ENCODE peak calls at places on chromosome 6, in six cellular contexts. D, V, M, W, O and S are unnamed samples.
A peak's percentile ranks its signal among the peaks of the same experiment; 100 is the strongest.

GRCh38 chr6:53244532-53244931 is 95.9 kb upstream of the GCM1 start:
- DNase-seq in D (no peak), V (no peak), M (no peak), W (no peak), O (no peak), S (no peak)

GRCh38 chr6:112384511-112384910 is 37.4 kb downstream of the RFPL4B start:
- DNase-seq in D (no peak), V (no peak), M (no peak), W (no peak), O (no peak), S (no peak)

GRCh38 chr6:143802833-143803565 is 40.1 kb upstream of the LTV1 start:
- DNase-seq in D (no peak), V (peak; percentile 32), M (no peak), W (no peak), O (no peak), S (no peak)

GRCh38 chr6:135044639-135045038 is 10.0 kb downstream of the HBS1L start:
- DNase-seq in D (no peak), V (no peak), M (no peak), W (no peak), O (no peak), S (no peak)

GRCh38 chr6:170111141-170111664 is 179.7 kb downstream of the DLL1 start:
- DNase-seq in D (no peak), V (no peak), M (no peak), W (no peak), O (no peak), S (no peak)

GRCh38 chr6:26354162-26354561 is 10.8 kb upstream of the BTN3A2 start:
- DNase-seq in D (no peak), V (no peak), M (no peak), W (no peak), O (no peak), S (no peak)

GRCh38 chr6:10633216-10633615 is 61.2 kb downstream of the C6orf52 start:
- DNase-seq in D (peak; percentile 90), V (peak; percentile 11), M (peak; percentile 36), W (no peak), O (no peak), S (peak; percentile 71)

GRCh38 chr6:158769228-158769627 is 49.9 kb downstream of the EZR start:
- DNase-seq in D (no peak), V (no peak), M (no peak), W (no peak), O (no peak), S (no peak)

GRCh38 chr6:109299695-109300564 is 82.3 kb downstream of the CD164 start:
- DNase-seq in D (no peak), V (no peak), M (peak; percentile 71), W (no peak), O (no peak), S (no peak)

GRCh38 chr6:125142614-125143013 is 11.0 kb upstream of the TPD52L1 start:
- DNase-seq in D (no peak), V (no peak), M (no peak), W (no peak), O (no peak), S (no peak)

GRCh38 chr6:7052441-7052936 is 55.3 kb upstream of the RREB1 start:
- DNase-seq in D (no peak), V (peak; percentile 17), M (peak; percentile 18), W (peak; percentile 35), O (peak; percentile 12), S (peak; percentile 45)

GRCh38 chr6:33112148-33112547 is 36.4 kb downstream of the HLA-DPB1 start:
- DNase-seq in D (peak; percentile 39), V (no peak), M (no peak), W (no peak), O (no peak), S (peak; percentile 72)

GRCh38 chr6:134720353-134721094 is 229.4 kb downstream of the ALDH8A1 start:
- DNase-seq in D (no peak), V (no peak), M (no peak), W (no peak), O (no peak), S (no peak)

GRCh38 chr6:157184202-157185015 is 138.9 kb downstream of the TMEM242 start:
- DNase-seq in D (peak; percentile 9), V (no peak), M (no peak), W (peak; percentile 67), O (peak; percentile 45), S (peak; percentile 67)

GRCh38 chr6:109383438-109383940 is 1.2 kb upstream of the CD164 start:
- DNase-seq in D (no peak), V (no peak), M (no peak), W (no peak), O (no peak), S (no peak)

GRCh38 chr6:3370361-3371221 is 86.3 kb downstream of the SLC22A23 start:
- DNase-seq in D (no peak), V (no peak), M (no peak), W (no peak), O (peak; percentile 4), S (no peak)

GRCh38 chr6:113596907-113597583 is 260.1 kb upstream of the MARCKS start:
- DNase-seq in D (no peak), V (peak; percentile 41), M (no peak), W (no peak), O (no peak), S (no peak)

GRCh38 chr6:73579389-73579788 is 58.6 kb upstream of the EEF1A1 start:
- DNase-seq in D (peak; percentile 8), V (no peak), M (no peak), W (no peak), O (no peak), S (no peak)

GRCh38 chr6:144007779-144008500 is at the start of gene PLAGL1:
- DNase-seq in D (peak; percentile 49), V (no peak), M (no peak), W (no peak), O (no peak), S (peak; percentile 25)

GRCh38 chr6:138115877-138116660 is 8.8 kb upstream of the PERP start:
- DNase-seq in D (peak; percentile 19), V (peak; percentile 40), M (peak; percentile 19), W (peak; percentile 44), O (peak; percentile 24), S (peak; percentile 63)

GRCh38 chr6:10422282-10423034 is 7.6 kb upstream of the TFAP2A start:
- DNase-seq in D (no peak), V (no peak), M (no peak), W (no peak), O (no peak), S (no peak)

GRCh38 chr6:14454467-14454763 is 336.8 kb downstream of the CD83 start:
- DNase-seq in D (no peak), V (no peak), M (no peak), W (peak; percentile 38), O (no peak), S (no peak)

GRCh38 chr6:49713346-49713745 is at the start of gene CRISP2:
- DNase-seq in D (no peak), V (no peak), M (no peak), W (no peak), O (no peak), S (no peak)

GRCh38 chr6:39208233-39208720 is 21.0 kb downstream of the KCNK5 start:
- DNase-seq in D (no peak), V (no peak), M (no peak), W (no peak), O (no peak), S (no peak)

GRCh38 chr6:138948028-138948427 is 40.0 kb downstream of the REPS1 start:
- DNase-seq in D (no peak), V (no peak), M (no peak), W (no peak), O (no peak), S (no peak)

GRCh38 chr6:146682919-146683318 is 84.1 kb downstream of the ADGB start:
- DNase-seq in D (no peak), V (no peak), M (no peak), W (no peak), O (no peak), S (no peak)

GRCh38 chr6:13068558-13069210 is 259.7 kb downstream of the TBC1D7 start:
- DNase-seq in D (no peak), V (no peak), M (peak; percentile 38), W (no peak), O (no peak), S (no peak)

GRCh38 chr6:34806738-34807453 is 15.0 kb downstream of the BLTP3A start:
- DNase-seq in D (peak; percentile 52), V (no peak), M (no peak), W (no peak), O (no peak), S (peak; percentile 54)

GRCh38 chr6:108432792-108433191 is 127.9 kb upstream of the FOXO3 start:
- DNase-seq in D (peak; percentile 24), V (no peak), M (peak; percentile 49), W (no peak), O (no peak), S (no peak)

GRCh38 chr6:52566853-52567279 is 10.0 kb downstream of the TRAM2 start:
- DNase-seq in D (peak; percentile 94), V (peak; percentile 95), M (no peak), W (no peak), O (no peak), S (peak; percentile 54)

GRCh38 chr6:96784650-96785049 is 52.6 kb downstream of the GPR63 start:
- DNase-seq in D (no peak), V (no peak), M (no peak), W (no peak), O (no peak), S (no peak)

GRCh38 chr6:2257358-2257757 is 12.0 kb upstream of the GMDS start:
- DNase-seq in D (no peak), V (no peak), M (no peak), W (no peak), O (no peak), S (no peak)

GRCh38 chr6:149961728-149962425 is 1.9 kb upstream of the ULBP1 start:
- DNase-seq in D (no peak), V (no peak), M (no peak), W (peak; percentile 62), O (no peak), S (no peak)

GRCh38 chr6:69416739-69417138 is 380.1 kb downstream of the LMBRD1 start:
- DNase-seq in D (no peak), V (no peak), M (no peak), W (no peak), O (no peak), S (no peak)

GRCh38 chr6:98526465-98526864 is 307.9 kb upstream of the POU3F2 start:
- DNase-seq in D (no peak), V (no peak), M (no peak), W (no peak), O (no peak), S (no peak)

GRCh38 chr6:6820688-6821238 is 232.2 kb downstream of the LY86 start:
- DNase-seq in D (no peak), V (no peak), M (no peak), W (no peak), O (no peak), S (no peak)